ENCODE peak calls at places on chromosomes 7 and 10, in six cellular contexts. One of them, this sample, is unnamed.

GRCh38 chr10:18044976-18045720 is 93.4 kb downstream of the SLC39A12 start:
- DNase-seq in heart left ventricle: no peak
- DNase-seq in HCT116: no peak
- DNase-seq in CD4-positive, alpha-beta T cell: no peak
- DNase-seq in fibroblast of lung: peak; percentile 93
- DNase-seq in colonic mucosa: no peak
- DNase-seq in this sample: no peak

GRCh38 chr7:7709263-7709662 is 9.1 kb downstream of the RPA3 start:
- DNase-seq in heart left ventricle: no peak
- DNase-seq in HCT116: no peak
- DNase-seq in CD4-positive, alpha-beta T cell: no peak
- DNase-seq in fibroblast of lung: no peak
- DNase-seq in colonic mucosa: no peak
- DNase-seq in this sample: no peak

GRCh38 chr10:129916506-129916995 is 47.5 kb downstream of the EBF3 start:
- DNase-seq in heart left ventricle: no peak
- DNase-seq in HCT116: no peak
- DNase-seq in CD4-positive, alpha-beta T cell: no peak
- DNase-seq in fibroblast of lung: no peak
- DNase-seq in colonic mucosa: no peak
- DNase-seq in this sample: no peak

GRCh38 chr10:13003004-13003403 is 1.5 kb upstream of the CCDC3 start:
- DNase-seq in heart left ventricle: no peak
- DNase-seq in HCT116: no peak
- DNase-seq in CD4-positive, alpha-beta T cell: no peak
- DNase-seq in fibroblast of lung: peak; percentile 51
- DNase-seq in colonic mucosa: no peak
- DNase-seq in this sample: no peak

GRCh38 chr10:126080879-126081331 is 184.5 kb downstream of the FANK1 start:
- DNase-seq in heart left ventricle: no peak
- DNase-seq in HCT116: no peak
- DNase-seq in CD4-positive, alpha-beta T cell: no peak
- DNase-seq in fibroblast of lung: peak; percentile 82
- DNase-seq in colonic mucosa: no peak
- DNase-seq in this sample: no peak

GRCh38 chr7:50153141-50153540 is 60.1 kb upstream of the ZPBP start:
- DNase-seq in heart left ventricle: no peak
- DNase-seq in HCT116: no peak
- DNase-seq in CD4-positive, alpha-beta T cell: no peak
- DNase-seq in fibroblast of lung: no peak
- DNase-seq in colonic mucosa: no peak
- DNase-seq in this sample: no peak

GRCh38 chr10:31359979-31360378 is 41.0 kb downstream of the ZEB1 start:
- DNase-seq in heart left ventricle: no peak
- DNase-seq in HCT116: no peak
- DNase-seq in CD4-positive, alpha-beta T cell: no peak
- DNase-seq in fibroblast of lung: peak; percentile 42
- DNase-seq in colonic mucosa: no peak
- DNase-seq in this sample: no peak

GRCh38 chr7:82729172-82730030 is 285.8 kb upstream of the CACNA2D1 start:
- DNase-seq in heart left ventricle: no peak
- DNase-seq in HCT116: peak; percentile 48
- DNase-seq in CD4-positive, alpha-beta T cell: no peak
- DNase-seq in fibroblast of lung: peak; percentile 67
- DNase-seq in colonic mucosa: no peak
- DNase-seq in this sample: peak; percentile 19

GRCh38 chr10:52335665-52336064 is 21.6 kb downstream of the DKK1 start:
- DNase-seq in heart left ventricle: no peak
- DNase-seq in HCT116: no peak
- DNase-seq in CD4-positive, alpha-beta T cell: no peak
- DNase-seq in fibroblast of lung: no peak
- DNase-seq in colonic mucosa: no peak
- DNase-seq in this sample: no peak

GRCh38 chr10:70041016-70041415 is 11.6 kb upstream of the MACROH2A2 start:
- DNase-seq in heart left ventricle: no peak
- DNase-seq in HCT116: no peak
- DNase-seq in CD4-positive, alpha-beta T cell: no peak
- DNase-seq in fibroblast of lung: no peak
- DNase-seq in colonic mucosa: no peak
- DNase-seq in this sample: no peak

GRCh38 chr7:4093035-4093434 is 589.1 kb upstream of the FOXK1 start:
- DNase-seq in heart left ventricle: no peak
- DNase-seq in HCT116: no peak
- DNase-seq in CD4-positive, alpha-beta T cell: no peak
- DNase-seq in fibroblast of lung: no peak
- DNase-seq in colonic mucosa: no peak
- DNase-seq in this sample: no peak

GRCh38 chr10:110336111-110336721 is 31.5 kb upstream of the SMNDC1 start:
- DNase-seq in heart left ventricle: no peak
- DNase-seq in HCT116: no peak
- DNase-seq in CD4-positive, alpha-beta T cell: no peak
- DNase-seq in fibroblast of lung: peak; percentile 98
- DNase-seq in colonic mucosa: no peak
- DNase-seq in this sample: no peak

GRCh38 chr10:119365773-119366640 is 158.6 kb downstream of the GRK5 start:
- DNase-seq in heart left ventricle: no peak
- DNase-seq in HCT116: no peak
- DNase-seq in CD4-positive, alpha-beta T cell: no peak
- DNase-seq in fibroblast of lung: no peak
- DNase-seq in colonic mucosa: no peak
- DNase-seq in this sample: no peak

GRCh38 chr7:107687656-107688055 is 27.0 kb downstream of the SLC26A4 start:
- DNase-seq in heart left ventricle: no peak
- DNase-seq in HCT116: peak; percentile 33
- DNase-seq in CD4-positive, alpha-beta T cell: no peak
- DNase-seq in fibroblast of lung: no peak
- DNase-seq in colonic mucosa: no peak
- DNase-seq in this sample: no peak

GRCh38 chr10:118776960-118777359 is 22.2 kb upstream of the CACUL1 start:
- DNase-seq in heart left ventricle: no peak
- DNase-seq in HCT116: no peak
- DNase-seq in CD4-positive, alpha-beta T cell: no peak
- DNase-seq in fibroblast of lung: no peak
- DNase-seq in colonic mucosa: no peak
- DNase-seq in this sample: no peak

GRCh38 chr10:43166879-43167490 is 28.7 kb downstream of the CSGALNACT2 start:
- DNase-seq in heart left ventricle: no peak
- DNase-seq in HCT116: no peak
- DNase-seq in CD4-positive, alpha-beta T cell: no peak
- DNase-seq in fibroblast of lung: no peak
- DNase-seq in colonic mucosa: no peak
- DNase-seq in this sample: no peak

GRCh38 chr10:92702301-92702916 is 12.7 kb downstream of the HHEX start:
- DNase-seq in heart left ventricle: no peak
- DNase-seq in HCT116: no peak
- DNase-seq in CD4-positive, alpha-beta T cell: no peak
- DNase-seq in fibroblast of lung: no peak
- DNase-seq in colonic mucosa: no peak
- DNase-seq in this sample: no peak

GRCh38 chr10:25843551-25844170 is 90.4 kb upstream of the MYO3A start:
- DNase-seq in heart left ventricle: no peak
- DNase-seq in HCT116: no peak
- DNase-seq in CD4-positive, alpha-beta T cell: no peak
- DNase-seq in fibroblast of lung: no peak
- DNase-seq in colonic mucosa: no peak
- DNase-seq in this sample: no peak

GRCh38 chr10:93437946-93438795 is 44.0 kb downstream of the MYOF start:
- DNase-seq in heart left ventricle: no peak
- DNase-seq in HCT116: no peak
- DNase-seq in CD4-positive, alpha-beta T cell: no peak
- DNase-seq in fibroblast of lung: peak; percentile 44
- DNase-seq in colonic mucosa: no peak
- DNase-seq in this sample: no peak

GRCh38 chr10:103476046-103476768 is 2.8 kb downstream of the CALHM3 start:
- DNase-seq in heart left ventricle: no peak
- DNase-seq in HCT116: no peak
- DNase-seq in CD4-positive, alpha-beta T cell: no peak
- DNase-seq in fibroblast of lung: peak; percentile 6
- DNase-seq in colonic mucosa: no peak
- DNase-seq in this sample: peak; percentile 48

GRCh38 chr7:1473864-1474512 is 14.7 kb upstream of the MICALL2 start:
- DNase-seq in heart left ventricle: peak; percentile 88
- DNase-seq in HCT116: peak; percentile 72
- DNase-seq in CD4-positive, alpha-beta T cell: peak; percentile 86
- DNase-seq in fibroblast of lung: peak; percentile 83
- DNase-seq in colonic mucosa: peak; percentile 93
- DNase-seq in this sample: peak; percentile 95

GRCh38 chr10:130487562-130487961 is 351.4 kb downstream of the GLRX3 start:
- DNase-seq in heart left ventricle: no peak
- DNase-seq in HCT116: no peak
- DNase-seq in CD4-positive, alpha-beta T cell: no peak
- DNase-seq in fibroblast of lung: no peak
- DNase-seq in colonic mucosa: no peak
- DNase-seq in this sample: no peak

GRCh38 chr7:141701489-141702046 is 398 bp downstream of the DENND11 start:
- DNase-seq in heart left ventricle: peak; percentile 44
- DNase-seq in HCT116: no peak
- DNase-seq in CD4-positive, alpha-beta T cell: peak; percentile 56
- DNase-seq in fibroblast of lung: peak; percentile 13
- DNase-seq in colonic mucosa: peak; percentile 53
- DNase-seq in this sample: peak; percentile 52

GRCh38 chr10:120948889-120949382 is 97.8 kb downstream of the WDR11 start:
- DNase-seq in heart left ventricle: peak; percentile 70
- DNase-seq in HCT116: peak; percentile 48
- DNase-seq in CD4-positive, alpha-beta T cell: peak; percentile 35
- DNase-seq in fibroblast of lung: peak; percentile 63
- DNase-seq in colonic mucosa: peak; percentile 68
- DNase-seq in this sample: peak; percentile 87

GRCh38 chr7:153604-154003 is 38.8 kb upstream of the FAM20C start:
- DNase-seq in heart left ventricle: no peak
- DNase-seq in HCT116: no peak
- DNase-seq in CD4-positive, alpha-beta T cell: no peak
- DNase-seq in fibroblast of lung: no peak
- DNase-seq in colonic mucosa: no peak
- DNase-seq in this sample: no peak

DNA sequence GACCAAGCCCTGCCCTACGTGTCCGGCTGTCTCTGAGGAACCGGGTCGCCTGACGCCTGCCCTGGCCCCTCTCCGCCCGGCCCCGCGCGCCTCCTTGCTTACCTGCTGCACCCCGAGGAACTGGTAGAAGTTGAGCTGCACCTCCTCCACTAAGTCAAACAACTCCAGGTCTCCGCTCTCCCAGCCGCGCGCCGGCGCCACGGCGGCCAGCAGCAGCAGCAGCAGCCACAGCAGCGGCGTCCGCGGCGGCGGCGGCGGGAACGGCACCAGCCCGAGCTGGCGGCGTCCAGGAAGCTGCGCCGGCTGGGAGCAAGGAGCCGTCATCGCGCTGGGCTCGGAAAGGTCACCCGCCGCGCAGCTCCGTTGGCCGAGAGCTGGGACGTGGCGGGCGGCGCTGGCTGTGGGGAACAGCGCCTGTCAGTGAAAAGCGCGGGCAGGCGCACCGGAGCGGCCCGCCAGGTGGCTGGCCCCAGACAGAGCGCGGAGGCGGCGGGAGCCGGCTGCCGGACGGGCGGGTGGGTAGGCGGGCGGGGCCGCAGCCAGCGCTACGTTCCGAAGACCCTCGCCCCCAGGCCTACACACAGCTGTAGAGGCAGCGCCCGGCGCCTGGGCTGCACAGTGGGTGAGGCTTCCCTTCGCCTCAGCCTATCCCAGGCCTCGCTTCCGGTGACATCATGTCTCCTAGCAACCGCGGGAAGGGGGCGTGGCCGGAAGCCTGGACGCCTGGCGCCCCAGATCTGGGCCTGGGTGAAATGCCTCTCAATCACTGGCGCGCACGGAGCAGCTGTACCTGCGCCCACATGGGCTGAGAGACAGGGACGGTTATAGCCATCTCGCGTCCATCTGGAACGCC is at the start of gene DNAJC1:
- DNase-seq in heart left ventricle: peak; percentile 98
- DNase-seq in HCT116: peak; percentile 87
- DNase-seq in CD4-positive, alpha-beta T cell: peak; percentile 99
- DNase-seq in fibroblast of lung: peak; percentile 92
- DNase-seq in colonic mucosa: peak; percentile 100
- DNase-seq in this sample: peak; percentile 100
- TF ChIP-seq CTCF in heart left ventricle: no peak
- TF ChIP-seq CTCF in HCT116: no peak
- TF ChIP-seq CTCF in CD4-positive, alpha-beta T cell: no peak
- TF ChIP-seq CTCF in fibroblast of lung: no peak
- TF ChIP-seq CTCF in colonic mucosa: peak; percentile 3
- TF ChIP-seq CTCF in this sample: no peak

DNA sequence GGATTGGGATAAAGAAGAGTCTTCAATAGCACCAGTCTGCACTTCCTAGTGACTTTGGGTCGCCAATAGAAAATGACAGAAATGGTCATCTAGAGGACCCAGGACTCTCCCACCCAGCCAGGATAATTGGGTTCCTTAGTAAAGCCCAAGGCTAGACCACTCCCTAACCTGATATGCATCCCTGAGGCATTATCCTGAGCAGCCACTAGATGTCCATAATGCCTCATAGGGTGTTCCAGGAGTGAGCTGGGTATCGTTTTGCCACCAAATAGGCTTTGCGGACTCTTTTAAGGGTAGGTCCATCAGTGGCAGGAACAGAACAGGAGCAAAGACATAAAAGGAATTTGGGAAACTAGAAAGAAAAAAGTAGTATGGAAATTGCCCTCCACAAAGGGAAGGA is 4.5 kb upstream of the LRRC4 start:
- DNase-seq in heart left ventricle: no peak
- DNase-seq in HCT116: no peak
- DNase-seq in CD4-positive, alpha-beta T cell: no peak
- DNase-seq in fibroblast of lung: no peak
- DNase-seq in colonic mucosa: no peak
- DNase-seq in this sample: no peak
- TF ChIP-seq CTCF in heart left ventricle: peak; percentile 14
- TF ChIP-seq CTCF in HCT116: peak; percentile 55
- TF ChIP-seq CTCF in CD4-positive, alpha-beta T cell: no peak
- TF ChIP-seq CTCF in fibroblast of lung: peak; percentile 56
- TF ChIP-seq CTCF in colonic mucosa: no peak
- TF ChIP-seq CTCF in this sample: peak; percentile 59

DNA sequence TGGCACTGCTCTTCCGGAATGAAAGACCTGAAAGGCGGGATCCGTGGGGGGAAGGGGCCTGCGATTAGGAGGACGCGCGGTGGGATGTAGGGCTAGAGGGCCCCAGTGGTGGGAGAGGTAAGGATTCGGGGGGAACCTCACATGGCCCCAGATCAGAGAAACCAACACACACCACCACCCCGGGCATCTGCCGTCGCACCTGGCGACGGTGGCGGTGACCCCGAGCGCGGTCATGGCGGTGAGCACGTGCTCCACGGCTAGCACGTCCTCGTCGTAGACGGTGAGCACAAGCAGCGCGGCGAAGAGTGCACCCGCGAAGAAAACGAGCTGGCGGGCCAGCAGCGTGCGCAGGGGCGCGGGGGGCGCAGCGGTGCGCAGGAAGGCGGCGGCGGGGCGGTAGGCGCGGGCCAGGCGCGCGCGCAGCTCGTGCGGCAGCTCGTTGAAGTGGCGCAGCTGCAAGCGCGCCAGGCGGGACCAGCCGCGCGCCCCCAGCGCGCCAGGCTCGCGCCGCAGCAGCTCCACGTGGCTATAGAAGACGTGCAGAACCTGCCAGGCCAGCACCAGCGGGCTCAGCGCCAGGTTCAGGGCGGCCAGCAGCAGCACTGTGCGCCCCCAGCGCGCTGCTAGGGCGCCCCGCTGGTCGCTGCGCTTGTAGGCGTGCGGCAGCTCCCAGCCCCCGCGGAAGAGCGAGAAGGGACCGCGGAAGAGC is 5.7 kb downstream of the ATG9B start:
- DNase-seq in heart left ventricle: no peak
- DNase-seq in HCT116: no peak
- DNase-seq in CD4-positive, alpha-beta T cell: peak; percentile 23
- DNase-seq in fibroblast of lung: no peak
- DNase-seq in colonic mucosa: no peak
- DNase-seq in this sample: peak; percentile 64
- TF ChIP-seq CTCF in heart left ventricle: no peak
- TF ChIP-seq CTCF in HCT116: no peak
- TF ChIP-seq CTCF in CD4-positive, alpha-beta T cell: peak; percentile 53
- TF ChIP-seq CTCF in fibroblast of lung: no peak
- TF ChIP-seq CTCF in colonic mucosa: no peak
- TF ChIP-seq CTCF in this sample: peak; percentile 4

GRCh38 chr10:73886085-73886529 is 11.8 kb upstream of the CAMK2G start:
- DNase-seq in heart left ventricle: peak; percentile 82
- DNase-seq in HCT116: no peak
- DNase-seq in CD4-positive, alpha-beta T cell: peak; percentile 57
- DNase-seq in fibroblast of lung: peak; percentile 86
- DNase-seq in colonic mucosa: peak; percentile 83
- DNase-seq in this sample: peak; percentile 75
- TF ChIP-seq CTCF in heart left ventricle: peak; percentile 79
- TF ChIP-seq CTCF in HCT116: peak; percentile 94
- TF ChIP-seq CTCF in CD4-positive, alpha-beta T cell: peak; percentile 89
- TF ChIP-seq CTCF in fibroblast of lung: peak; percentile 91
- TF ChIP-seq CTCF in colonic mucosa: peak; percentile 79
- TF ChIP-seq CTCF in this sample: peak; percentile 79